ENCODE peak calls at places on chromosomes 13 and 19, in five cellular contexts. T, W, V, J and H are unnamed samples.

GRCh38 chr19:32464279-32464678 is 58.7 kb downstream of the DPY19L3 start:
- DNase-seq in T (no peak), V (no peak), J (no peak), W (no peak), H (no peak)

GRCh38 chr13:113916330-113916815 is 52.5 kb upstream of the GAS6 start:
- DNase-seq in W (no peak), J (no peak), V (no peak), T (no peak), H (no peak)

GRCh38 chr19:17420267-17420924 is 549 bp downstream of the MVB12A start:
- DNase-seq in V (peak), J (peak), W (peak), T (no peak), H (no peak)

GRCh38 chr13:97367427-97367826 is 66.5 kb upstream of the RAP2A start:
- DNase-seq in V (peak), W (peak), J (no peak), T (no peak), H (peak)

GRCh38 chr13:44915962-44916361 is 73.3 kb downstream of the NUFIP1 start:
- DNase-seq in T (no peak), J (no peak), W (no peak), V (no peak), H (no peak)

GRCh38 chr19:50414850-50415660 is 3.7 kb upstream of the SPIB start:
- DNase-seq in W (peak), J (peak), T (peak), V (peak), H (peak)

GRCh38 chr19:55526216-55527196 is 10.4 kb downstream of the SBK2 start:
- DNase-seq in W (no peak), J (peak), V (no peak), T (no peak), H (no peak)

GRCh38 chr13:38686635-38687245 is at the start of gene FREM2:
- DNase-seq in T (no peak), V (peak), W (peak), J (no peak), H (no peak)

GRCh38 chr13:49859568-49859967 is 67.1 kb upstream of the KPNA3 start:
- DNase-seq in V (no peak), J (no peak), T (no peak), W (no peak), H (no peak)